ENCODE peak calls at places on chromosomes 1 and 21, in eight cellular contexts. E is heart left ventricle, N is A549, V is transverse colon, P is stomach, S is HCT116, Q is suprapubic skin, C is breast epithelium. W is an unnamed sample. For H3K4me1, the result is how much of the 10 kb centered on the place peaks cover.

GRCh38 chr21:46154955-46155513 is 345 bp downstream of the FTCD start:
- DNase-seq in E (peak), N (no peak), V (peak), P (no peak), S (no peak), Q (peak), C (peak), W (peak)

GRCh38 chr1:101588677-101589076 is 351.9 kb downstream of the S1PR1 start:
- DNase-seq in E (no peak), N (no peak), V (no peak), P (no peak), S (no peak), Q (no peak), C (no peak), W (no peak)

GRCh38 chr1:41738475-41738874 is 180.2 kb downstream of the HIVEP3 start:
- DNase-seq in E (no peak), N (no peak), V (no peak), P (no peak), S (no peak), Q (no peak), C (no peak), W (no peak)

GRCh38 chr1:222974496-222974895 is 159.7 kb downstream of the DISP1 start:
- DNase-seq in E (no peak), N (no peak), V (no peak), P (no peak), S (no peak), Q (no peak), C (no peak), W (no peak)

GRCh38 chr1:152052606-152053005 is 15.8 kb upstream of the S100A11 start:
- DNase-seq in E (peak), N (peak), V (peak), P (peak), S (peak), Q (peak), C (peak), W (peak)

GRCh38 chr21:39040494-39041110 is 142.6 kb downstream of the PSMG1 start:
- DNase-seq in E (no peak), N (no peak), V (no peak), P (no peak), S (no peak), Q (no peak), C (no peak), W (no peak)

GRCh38 chr1:223771814-223772770 is 59.8 kb downstream of the CAPN2 start:
- DNase-seq in E (no peak), N (peak), V (no peak), P (no peak), S (peak), Q (no peak), C (no peak), W (peak)

GRCh38 chr1:172177849-172178248 is 242.6 kb upstream of the C1orf105 start:
- DNase-seq in E (no peak), N (no peak), V (no peak), P (no peak), S (no peak), Q (no peak), C (no peak), W (no peak)

GRCh38 chr1:206004821-206005220 is 1.6 kb upstream of the RAB7B start:
- DNase-seq in E (no peak), N (no peak), V (no peak), P (peak), S (no peak), Q (peak), C (no peak), W (no peak)

GRCh38 chr1:36349241-36349671 is 25.8 kb upstream of the EVA1B start:
- DNase-seq in E (peak), N (no peak), V (no peak), P (no peak), S (no peak), Q (no peak), C (no peak), W (no peak)

GRCh38 chr21:18908641-18909040 is 505.1 kb upstream of the TMPRSS15 start:
- DNase-seq in E (no peak), N (no peak), V (no peak), P (no peak), S (no peak), Q (no peak), C (no peak), W (no peak)

GRCh38 chr1:112389689-112390088 is 6.3 kb upstream of the CTTNBP2NL start:
- DNase-seq in E (no peak), N (no peak), V (no peak), P (no peak), S (no peak), Q (no peak), C (no peak), W (no peak)

GRCh38 chr21:26977741-26978140 is 10.9 kb upstream of the ADAMTS5 start:
- DNase-seq in E (no peak), N (no peak), V (no peak), P (no peak), S (no peak), Q (no peak), C (no peak), W (no peak)

GRCh38 chr21:44814498-44815023 is 3.3 kb downstream of the SUMO3 start:
- DNase-seq in E (no peak), N (no peak), V (no peak), P (no peak), S (no peak), Q (no peak), C (no peak), W (no peak)

GRCh38 chr1:37439672-37439995 is 34.7 kb upstream of the ZC3H12A start:
- DNase-seq in E (no peak), N (no peak), V (no peak), P (no peak), S (no peak), Q (no peak), C (no peak), W (no peak)

GRCh38 chr1:166971252-166971651 is 4.1 kb downstream of the ILDR2 start:
- DNase-seq in E (no peak), N (no peak), V (no peak), P (no peak), S (no peak), Q (no peak), C (no peak), W (no peak)

GRCh38 chr1:36124404-36125128 is 456 bp downstream of the COL8A2 start:
- DNase-seq in E (no peak), N (no peak), V (no peak), P (no peak), S (no peak), Q (no peak), C (no peak), W (no peak)

GRCh38 chr1:172383541-172383940 is 36.9 kb upstream of the C1orf105 start:
- DNase-seq in E (no peak), N (no peak), V (no peak), P (no peak), S (no peak), Q (no peak), C (no peak), W (no peak)

GRCh38 chr1:38274974-38275373 is 228.4 kb upstream of the POU3F1 start:
- DNase-seq in E (no peak), N (no peak), V (no peak), P (no peak), S (no peak), Q (no peak), C (no peak), W (no peak)

GRCh38 chr1:54543729-54544496 is 4.1 kb upstream of the ACOT11 start:
- DNase-seq in E (no peak), N (no peak), V (no peak), P (no peak), S (no peak), Q (peak), C (no peak), W (no peak)

GRCh38 chr1:39933956-39934941 is 20.7 kb upstream of the MFSD2A start:
- DNase-seq in E (peak), N (peak), V (peak), P (peak), S (no peak), Q (peak), C (no peak), W (no peak)

GRCh38 chr1:113811353-113811887 is 856 bp downstream of the RSBN1 start:
- DNase-seq in E (no peak), N (peak), V (peak), P (no peak), S (no peak), Q (no peak), C (peak), W (no peak)

GRCh38 chr1:42935313-42935624 is 23.4 kb downstream of the SLC2A1 start:
- DNase-seq in E (no peak), N (no peak), V (peak), P (peak), S (no peak), Q (peak), C (peak), W (no peak)

GRCh38 chr1:182426442-182427430 is 23.2 kb upstream of the RGSL1 start:
- DNase-seq in E (no peak), N (no peak), V (no peak), P (no peak), S (no peak), Q (no peak), C (no peak), W (no peak)

GRCh38 chr1:146021622-146022402 is at the start of gene HJV:
- DNase-seq in E (no peak), N (no peak), V (no peak), P (no peak), S (no peak), Q (peak), C (no peak), W (no peak)

GRCh38 chr1:27116210-27116609 is 38.7 kb downstream of the SLC9A1 start:
- DNase-seq in E (no peak), N (no peak), V (peak), P (no peak), S (no peak), Q (no peak), C (no peak), W (peak)

GRCh38 chr1:2972879-2973575 is 48.2 kb upstream of the ACTRT2 start:
- DNase-seq in E (peak), N (no peak), V (no peak), P (peak), S (no peak), Q (peak), C (peak), W (peak)

GRCh38 chr1:36369061-36369470 is 16.7 kb downstream of the STK40 start:
- DNase-seq in E (no peak), N (peak), V (peak), P (peak), S (peak), Q (peak), C (peak), W (peak)

GRCh38 chr1:29981586-29982239 is 741.7 kb downstream of the MATN1 start:
- DNase-seq in E (no peak), N (no peak), V (no peak), P (no peak), S (no peak), Q (no peak), C (no peak), W (no peak)

DNA sequence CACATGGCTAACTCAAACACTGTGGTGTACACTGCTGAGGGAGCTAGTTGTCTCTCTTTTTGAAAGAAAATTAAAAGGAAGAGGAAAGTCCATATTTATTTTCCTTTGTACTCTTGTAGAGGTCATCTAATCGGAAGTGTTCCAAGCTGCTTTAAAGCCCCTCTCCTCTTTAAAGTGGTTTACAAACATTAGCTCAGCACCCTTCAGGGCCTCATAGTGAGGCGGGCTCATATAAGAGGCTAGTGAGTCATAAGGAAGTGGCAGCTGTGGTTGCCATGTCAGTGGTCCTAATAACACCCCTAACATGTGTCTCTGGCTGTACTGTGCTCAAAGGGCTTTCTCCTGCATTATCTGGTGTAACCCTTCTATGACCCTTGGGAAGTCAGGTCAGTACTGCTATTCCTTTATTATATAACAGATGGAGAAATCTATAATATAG is 104.4 kb upstream of the SERBP1 start:
- DNase-seq in E (no peak), N (no peak), V (no peak), P (no peak), S (no peak), Q (no peak), C (no peak), W (no peak)
- TF ChIP-seq POLR2A in E (no peak), N (no peak), V (no peak), P (no peak), S (no peak), Q (no peak), C (no peak), W (no peak)

GRCh38 chr1:174766727-174767126 is 233.0 kb upstream of the CACYBP start:
- DNase-seq in E (no peak), N (no peak), V (no peak), P (no peak), S (no peak), Q (no peak), C (no peak), W (no peak)

GRCh38 chr1:174768516-174768915 is 231.2 kb upstream of the CACYBP start:
- DNase-seq in E (no peak), N (no peak), V (no peak), P (no peak), S (no peak), Q (no peak), C (no peak), W (no peak)

GRCh38 chr1:174768949-174769348 is 230.8 kb upstream of the CACYBP start:
- DNase-seq in E (no peak), N (no peak), V (no peak), P (no peak), S (no peak), Q (no peak), C (no peak), W (no peak)

GRCh38 chr1:174775621-174776020 is 224.1 kb upstream of the CACYBP start:
- DNase-seq in E (no peak), N (no peak), V (no peak), P (no peak), S (no peak), Q (no peak), C (no peak), W (no peak)

DNA sequence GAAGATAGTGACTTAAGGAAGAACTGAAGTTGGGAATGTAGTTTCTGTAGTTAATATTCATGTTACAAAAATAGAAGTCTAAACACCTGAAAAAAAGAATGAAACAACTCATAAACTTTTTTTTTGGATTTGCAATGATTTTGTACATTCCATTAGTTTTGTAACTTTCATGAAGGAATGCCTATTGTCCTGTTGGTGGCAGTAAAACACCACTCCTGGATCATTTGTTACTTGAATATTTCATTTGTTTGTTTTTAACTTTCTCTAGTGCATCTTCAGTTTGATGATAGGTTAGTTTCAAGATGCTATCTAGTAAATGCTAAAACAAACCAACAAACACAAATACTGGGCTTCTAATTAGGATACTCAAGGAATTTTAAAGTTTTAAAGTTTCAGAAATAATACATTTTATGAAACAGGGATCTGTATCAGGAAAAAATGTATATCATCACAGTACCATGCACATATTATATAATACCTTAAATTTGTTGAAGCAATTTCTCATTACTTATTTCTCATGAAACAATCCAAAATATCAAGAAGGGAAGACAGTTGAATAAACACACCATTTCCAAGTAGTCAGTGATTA is 229.7 kb upstream of the CACYBP start:
- DNase-seq in E (no peak), N (peak), V (no peak), P (no peak), S (peak), Q (no peak), C (no peak), W (no peak)
- H3K4me1 ChIP-seq in E (under half), N (under half), V (under half), P (under half), S (under half), Q (under half), C (under half), W (under half)

DNA sequence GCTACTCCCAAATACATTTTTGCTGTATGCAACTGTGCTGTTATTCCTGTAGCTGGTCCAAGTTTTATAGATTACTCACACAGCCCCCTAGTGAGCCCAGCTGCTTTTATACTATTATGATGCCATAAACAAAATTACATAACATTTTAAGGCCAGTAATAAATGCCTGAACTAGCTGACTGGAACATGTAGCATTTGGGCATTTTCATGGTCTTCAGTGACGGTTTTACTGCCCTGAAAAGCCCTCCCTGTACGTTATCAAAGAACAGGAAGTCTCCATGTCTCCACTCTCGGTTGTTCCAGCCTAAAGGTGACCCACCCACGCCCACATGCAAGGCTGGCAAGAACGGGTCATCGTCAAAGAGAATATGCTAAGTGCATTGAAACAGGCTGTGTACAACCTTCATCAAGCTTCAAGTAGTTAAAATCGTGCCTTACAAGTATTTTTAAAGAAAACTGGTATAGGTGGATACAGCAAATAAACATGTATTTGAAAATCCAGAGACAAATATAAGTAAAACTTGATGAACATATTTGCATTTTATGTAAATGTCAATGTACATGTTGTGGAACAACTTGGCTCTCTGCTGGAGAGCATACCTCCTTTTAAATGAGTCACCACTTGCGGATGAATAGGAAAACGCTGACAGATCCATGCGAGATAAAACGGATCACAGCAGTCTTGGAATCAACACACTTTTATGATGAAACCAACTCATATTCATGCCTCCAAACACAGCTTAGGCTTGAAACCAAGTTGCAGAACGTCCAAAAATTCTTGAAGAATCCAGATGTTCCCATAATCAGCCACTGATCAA is 520.5 kb downstream of the SMYD3 start:
- DNase-seq in E (no peak), N (peak), V (peak), P (no peak), S (peak), Q (no peak), C (no peak), W (no peak)
- H3K4me3 ChIP-seq in E (no peak), N (no peak), V (no peak), P (no peak), S (peak), Q (no peak), C (no peak), W (no peak)

DNA sequence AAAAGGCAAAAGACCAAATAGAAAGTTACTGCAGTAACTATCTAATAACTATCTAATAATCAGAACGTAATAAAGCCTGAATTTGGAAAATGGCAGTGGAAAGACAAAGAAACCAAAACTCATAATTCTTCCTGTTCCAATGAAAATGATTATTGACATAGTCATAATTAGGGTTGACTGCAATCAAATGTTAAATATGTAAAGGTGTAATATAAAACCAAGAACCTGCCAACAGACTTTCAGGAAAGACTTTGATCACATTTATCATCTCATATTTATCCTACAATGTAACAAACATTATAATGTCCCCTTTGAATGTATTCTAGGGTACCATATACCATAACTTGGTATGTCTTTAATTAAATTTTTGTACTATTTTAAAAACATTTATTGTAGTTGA is 26.9 kb downstream of the NRIP1 start:
- DNase-seq in E (no peak), N (no peak), V (no peak), P (no peak), S (no peak), Q (no peak), C (no peak), W (no peak)
- TF ChIP-seq POLR2A in E (no peak), N (no peak), V (no peak), P (no peak), S (no peak), Q (no peak), C (no peak), W (no peak)

GRCh38 chr1:203462878-203463277 is 12.7 kb upstream of the PRELP start:
- DNase-seq in E (no peak), N (peak), V (no peak), P (no peak), S (no peak), Q (peak), C (no peak), W (no peak)

GRCh38 chr1:203461717-203462116 is 13.9 kb upstream of the PRELP start:
- DNase-seq in E (no peak), N (no peak), V (no peak), P (no peak), S (no peak), Q (no peak), C (no peak), W (no peak)

GRCh38 chr1:203462143-203462542 is 13.5 kb upstream of the PRELP start:
- DNase-seq in E (no peak), N (no peak), V (no peak), P (no peak), S (no peak), Q (no peak), C (no peak), W (no peak)

GRCh38 chr1:203456577-203456976 is 19.0 kb upstream of the PRELP start:
- DNase-seq in E (no peak), N (no peak), V (no peak), P (no peak), S (no peak), Q (no peak), C (no peak), W (no peak)

DNA sequence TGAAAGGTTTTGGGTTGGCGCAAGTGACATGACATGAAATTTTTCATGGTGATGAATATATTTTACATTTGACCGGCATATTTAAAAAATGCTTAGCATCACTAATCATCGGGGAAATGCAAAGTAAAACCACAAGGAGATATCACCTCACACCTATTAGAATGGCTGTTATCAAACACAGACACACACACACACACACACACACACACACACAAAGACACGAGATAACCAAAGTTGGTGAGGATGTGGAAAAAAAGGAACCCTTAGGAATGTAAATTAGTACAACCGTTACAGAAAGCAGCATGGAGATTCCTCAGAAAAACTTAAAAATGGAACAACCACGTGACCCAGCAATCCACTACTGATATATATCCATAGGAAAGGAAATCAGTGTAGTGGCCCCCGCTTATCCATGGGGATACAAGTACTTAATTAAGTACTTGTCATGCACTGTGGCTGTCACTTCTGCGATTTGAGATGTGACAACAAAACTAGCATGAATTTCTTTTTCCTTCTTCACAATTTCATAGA is 15.9 kb upstream of the PRELP start:
- DNase-seq in E (no peak), N (no peak), V (no peak), P (no peak), S (no peak), Q (no peak), C (no peak), W (peak)
- H3K4me1 ChIP-seq in E (under half), N (under half), V (under half), P (under half), S (under half), Q (under half), C (under half), W (under half)